ENCODE peak calls at places on chromosomes 13 and 19, in eight cellular contexts. P, T, R, B, J, X, K and E are unnamed samples.

GRCh38 chr19:7792286-7792685 is 29.2 kb downstream of the CLEC4M start:
- DNase-seq in K (no peak), P (no peak), B (no peak), R (no peak), T (peak), X (peak), J (no peak), E (no peak)

GRCh38 chr19:45424191-45425058 is 708 bp upstream of the ERCC1 start:
- DNase-seq in R (peak), J (peak), P (peak), T (peak), X (peak), B (peak), K (peak), E (peak)

GRCh38 chr19:38650911-38651584 is 3.6 kb downstream of the ACTN4 start:
- DNase-seq in R (no peak), J (peak), T (peak), P (no peak), X (no peak), B (no peak), K (no peak), E (no peak)

GRCh38 chr19:15417699-15418098 is 1.1 kb downstream of the AKAP8L start:
- DNase-seq in P (no peak), K (no peak), B (no peak), T (no peak), J (peak), X (no peak), R (no peak), E (no peak)

GRCh38 chr19:15780595-15781418 is 6.7 kb upstream of the OR10H5 start:
- DNase-seq in K (peak), B (no peak), P (no peak), J (no peak), R (no peak), T (no peak), X (no peak), E (no peak)

GRCh38 chr19:1799695-1800342 is 12.3 kb downstream of the ATP8B3 start:
- DNase-seq in X (no peak), K (no peak), J (no peak), R (no peak), T (no peak), P (no peak), B (no peak), E (no peak)

GRCh38 chr13:38763446-38764381 is 76.8 kb downstream of the FREM2 start:
- DNase-seq in J (peak), P (peak), T (peak), X (no peak), B (no peak), R (peak), K (no peak), E (peak)

GRCh38 chr13:37869756-37870488 is at the start of gene TRPC4:
- DNase-seq in X (peak), K (peak), P (peak), T (peak), B (peak), R (peak), J (peak), E (peak)

GRCh38 chr13:79541426-79542049 is 60.6 kb downstream of the NDFIP2 start:
- DNase-seq in T (peak), X (no peak), P (no peak), K (no peak), R (no peak), J (peak), B (no peak), E (peak)

DNA sequence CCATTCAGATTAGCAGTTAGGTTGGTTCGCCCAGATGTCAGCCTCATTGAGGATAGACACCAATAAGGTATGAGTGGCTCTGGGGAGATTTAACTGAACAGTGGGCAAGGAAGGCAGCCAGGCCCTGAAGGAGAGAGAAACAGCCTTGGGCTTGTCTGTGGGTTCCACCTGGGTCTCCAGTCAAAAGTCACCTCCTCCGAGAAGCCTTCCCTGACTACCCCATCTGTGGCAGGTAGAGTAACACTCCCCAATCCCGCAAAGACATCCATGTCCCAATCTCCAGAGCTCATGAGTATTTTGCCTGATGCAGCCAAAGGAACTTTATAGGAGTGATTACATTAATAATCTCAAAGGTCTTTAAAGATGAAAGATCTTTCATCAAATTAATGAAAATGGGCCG is 8.0 kb upstream of the YJU2 start:
- DNase-seq in X (no peak), B (no peak), K (no peak), J (no peak), P (no peak), R (no peak), T (no peak), E (no peak)
- TF ChIP-seq CTCF in X (no peak), B (no peak), K (no peak), J (no peak), P (no peak), R (no peak), T (no peak), E (no peak)

DNA sequence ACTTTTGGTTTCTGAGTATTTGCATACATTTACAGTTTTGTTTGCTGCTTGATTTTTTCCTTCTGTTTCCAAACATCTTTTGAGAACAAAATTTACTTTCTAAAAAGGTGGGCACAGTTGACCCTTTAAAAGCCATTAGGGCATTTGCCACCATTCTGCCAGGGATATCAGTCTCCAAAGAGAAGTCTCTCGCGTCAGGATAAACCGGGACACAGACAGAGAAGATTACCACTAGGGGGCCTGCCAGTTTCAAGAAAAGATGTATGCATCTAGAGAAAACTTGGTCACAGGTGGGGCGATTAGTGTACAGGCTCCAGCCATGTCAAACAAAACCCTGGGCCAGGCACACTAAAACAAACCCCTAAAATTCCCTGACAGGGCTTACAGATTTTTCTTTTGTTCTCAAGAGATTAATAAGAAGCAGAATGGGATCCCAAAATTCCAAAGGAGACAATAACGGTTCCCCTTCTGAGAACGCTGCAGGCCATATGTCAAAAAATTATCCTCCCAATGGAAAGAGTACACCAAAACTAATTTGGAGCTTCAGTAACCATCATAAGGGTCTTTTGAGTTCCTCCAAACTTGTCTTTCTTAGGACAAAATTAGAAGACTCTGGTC is 10.7 kb upstream of the PABPC3 start:
- DNase-seq in T (peak), R (peak), P (peak), X (no peak), K (peak), B (peak), J (peak), E (peak)
- TF ChIP-seq CTCF in T (peak), R (peak), P (peak), X (peak), K (peak), B (peak), J (peak), E (peak)

GRCh38 chr13:65656740-65657329 is 1573.3 kb downstream of the PCDH9 start:
- DNase-seq in R (no peak), J (peak), B (no peak), T (peak), X (no peak), P (no peak), K (no peak), E (no peak)
- TF ChIP-seq CTCF in R (no peak), J (peak), B (peak), T (peak), X (peak), P (peak), K (no peak), E (peak)

DNA sequence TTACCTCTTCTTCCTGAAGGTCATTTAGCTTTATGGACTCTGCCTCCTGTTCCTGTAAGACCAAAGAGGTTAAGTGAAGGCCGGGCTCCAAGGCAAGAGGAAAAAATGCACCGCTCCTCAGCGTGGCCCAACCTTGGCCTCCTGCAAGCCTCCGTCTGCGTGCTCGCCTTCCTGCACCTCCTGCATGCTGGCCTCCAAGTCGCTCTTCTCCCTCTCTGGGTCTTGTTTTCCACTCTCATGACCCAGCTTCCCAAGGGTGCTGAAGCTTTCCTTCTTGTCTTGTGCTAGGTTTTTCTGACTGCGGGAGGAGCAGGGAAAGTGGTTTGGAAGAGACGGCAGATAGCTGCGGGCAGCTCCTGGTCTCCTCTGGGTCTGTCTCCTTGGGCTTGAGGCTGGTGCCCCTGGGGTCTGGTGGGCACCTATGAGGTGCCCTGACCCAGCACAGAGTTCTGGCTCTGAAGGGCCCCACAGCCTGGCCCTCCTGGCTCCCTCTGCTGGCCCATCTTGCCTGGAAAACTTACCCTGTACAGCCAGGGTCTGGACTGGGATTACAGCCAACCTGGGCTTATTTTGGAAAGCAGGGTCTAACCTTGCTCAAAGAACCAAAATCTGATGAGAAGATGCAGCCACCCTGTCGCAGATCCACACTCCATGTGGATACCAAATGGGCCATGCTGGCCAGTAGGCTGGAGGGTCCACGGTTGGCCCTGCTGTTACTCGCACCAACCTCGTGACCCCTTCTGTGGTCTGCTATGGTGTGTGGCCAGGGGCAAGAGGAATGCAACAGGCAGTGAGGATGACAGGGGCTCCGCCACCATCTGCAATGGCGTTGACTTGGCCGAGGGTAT is 5.2 kb downstream of the C13orf46 start:
- DNase-seq in B (no peak), X (no peak), K (no peak), R (no peak), J (no peak), P (no peak), T (no peak), E (no peak)
- TF ChIP-seq CTCF in B (no peak), X (no peak), K (no peak), R (no peak), J (no peak), P (peak), T (no peak), E (peak)